ENCODE peak calls at places on chromosomes 16 and 17, in ten cellular contexts. One of them, this sample, is unnamed.

GRCh38 chr16:84885024-84885910 is 65.5 kb downstream of the CRISPLD2 start:
- DNase-seq in K562: no peak
- DNase-seq in lung: no peak
- DNase-seq in GM23338: peak; percentile 58
- DNase-seq in esophagus muscularis mucosa: no peak
- DNase-seq in cardiac fibroblast: peak; percentile 27
- DNase-seq in epithelial cell of proximal tubule: no peak
- DNase-seq in GM06990: no peak
- DNase-seq in A549: no peak
- DNase-seq in psoas muscle: peak; percentile 31
- DNase-seq in this sample: peak; percentile 28

GRCh38 chr16:86095906-86096485 is 197.0 kb downstream of the IRF8 start:
- DNase-seq in K562: no peak
- DNase-seq in lung: no peak
- DNase-seq in GM23338: no peak
- DNase-seq in esophagus muscularis mucosa: no peak
- DNase-seq in cardiac fibroblast: no peak
- DNase-seq in epithelial cell of proximal tubule: no peak
- DNase-seq in GM06990: no peak
- DNase-seq in A549: no peak
- DNase-seq in psoas muscle: no peak
- DNase-seq in this sample: no peak

GRCh38 chr17:71413935-71414334 is 706.9 kb upstream of the SOX9 start:
- DNase-seq in K562: no peak
- DNase-seq in lung: no peak
- DNase-seq in GM23338: no peak
- DNase-seq in esophagus muscularis mucosa: no peak
- DNase-seq in cardiac fibroblast: no peak
- DNase-seq in epithelial cell of proximal tubule: no peak
- DNase-seq in GM06990: no peak
- DNase-seq in A549: no peak
- DNase-seq in psoas muscle: no peak
- DNase-seq in this sample: no peak

GRCh38 chr17:45021607-45022287 is 29.7 kb downstream of the DCAKD start:
- DNase-seq in K562: peak; percentile 89
- DNase-seq in lung: peak; percentile 57
- DNase-seq in GM23338: peak; percentile 77
- DNase-seq in esophagus muscularis mucosa: no peak
- DNase-seq in cardiac fibroblast: peak; percentile 54
- DNase-seq in epithelial cell of proximal tubule: no peak
- DNase-seq in GM06990: peak; percentile 77
- DNase-seq in A549: peak; percentile 67
- DNase-seq in psoas muscle: peak; percentile 85
- DNase-seq in this sample: peak; percentile 65

GRCh38 chr16:11966173-11966572 is 1.2 kb downstream of the TNFRSF17 start:
- DNase-seq in K562: no peak
- DNase-seq in lung: no peak
- DNase-seq in GM23338: no peak
- DNase-seq in esophagus muscularis mucosa: no peak
- DNase-seq in cardiac fibroblast: no peak
- DNase-seq in epithelial cell of proximal tubule: no peak
- DNase-seq in GM06990: peak; percentile 52
- DNase-seq in A549: no peak
- DNase-seq in psoas muscle: no peak
- DNase-seq in this sample: no peak

GRCh38 chr17:57370051-57370581 is 113.8 kb downstream of the MSI2 start:
- DNase-seq in K562: no peak
- DNase-seq in lung: no peak
- DNase-seq in GM23338: no peak
- DNase-seq in esophagus muscularis mucosa: no peak
- DNase-seq in cardiac fibroblast: peak; percentile 81
- DNase-seq in epithelial cell of proximal tubule: peak; percentile 94
- DNase-seq in GM06990: no peak
- DNase-seq in A549: peak; percentile 91
- DNase-seq in psoas muscle: no peak
- DNase-seq in this sample: peak; percentile 93

GRCh38 chr17:28030386-28030785 is 12.1 kb upstream of the NLK start:
- DNase-seq in K562: no peak
- DNase-seq in lung: peak; percentile 44
- DNase-seq in GM23338: no peak
- DNase-seq in esophagus muscularis mucosa: no peak
- DNase-seq in cardiac fibroblast: no peak
- DNase-seq in epithelial cell of proximal tubule: no peak
- DNase-seq in GM06990: no peak
- DNase-seq in A549: no peak
- DNase-seq in psoas muscle: no peak
- DNase-seq in this sample: no peak

GRCh38 chr17:66255112-66255511 is 25.9 kb upstream of the APOH start:
- DNase-seq in K562: peak; percentile 60
- DNase-seq in lung: no peak
- DNase-seq in GM23338: peak; percentile 78
- DNase-seq in esophagus muscularis mucosa: no peak
- DNase-seq in cardiac fibroblast: peak; percentile 90
- DNase-seq in epithelial cell of proximal tubule: no peak
- DNase-seq in GM06990: peak; percentile 16
- DNase-seq in A549: peak; percentile 88
- DNase-seq in psoas muscle: no peak
- DNase-seq in this sample: peak; percentile 92

GRCh38 chr16:73126453-73126853 is 78.5 kb upstream of the ZFHX3 start:
- DNase-seq in K562: no peak
- DNase-seq in lung: peak; percentile 34
- DNase-seq in GM23338: no peak
- DNase-seq in esophagus muscularis mucosa: no peak
- DNase-seq in cardiac fibroblast: peak; percentile 87
- DNase-seq in epithelial cell of proximal tubule: peak; percentile 47
- DNase-seq in GM06990: no peak
- DNase-seq in A549: peak; percentile 19
- DNase-seq in psoas muscle: peak; percentile 71
- DNase-seq in this sample: peak; percentile 83

DNA sequence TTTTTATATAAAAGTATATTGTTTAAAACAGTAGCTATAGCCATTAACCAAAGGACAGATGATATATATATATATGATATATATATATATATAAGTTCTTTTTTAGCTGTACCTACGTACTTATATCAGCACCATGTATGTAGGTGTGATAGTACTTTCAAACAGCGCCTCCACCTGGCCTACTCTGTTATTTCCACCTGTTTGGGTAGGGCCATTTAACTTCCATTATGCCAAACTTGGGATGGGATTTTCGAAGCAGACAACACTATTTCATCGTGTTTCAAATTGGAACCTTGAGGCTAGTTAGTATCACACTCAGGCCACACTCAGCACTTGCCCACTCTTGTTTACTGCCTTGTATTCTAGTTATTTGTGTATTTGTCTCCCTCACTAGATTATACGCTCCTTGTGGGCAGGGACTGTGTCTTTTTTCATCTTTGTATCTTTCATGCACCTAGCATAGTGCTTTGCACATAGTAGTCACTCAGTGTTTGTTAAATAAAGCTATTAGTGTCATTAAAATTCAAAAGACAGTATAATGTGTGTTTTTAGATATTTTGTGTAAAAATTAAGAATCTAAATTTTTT is 11.8 kb upstream of the CLTC start:
- DNase-seq in K562: peak; percentile 39
- DNase-seq in lung: no peak
- DNase-seq in GM23338: peak; percentile 78
- DNase-seq in esophagus muscularis mucosa: no peak
- DNase-seq in cardiac fibroblast: peak; percentile 35
- DNase-seq in epithelial cell of proximal tubule: no peak
- DNase-seq in GM06990: no peak
- DNase-seq in A549: peak; percentile 55
- DNase-seq in psoas muscle: no peak
- DNase-seq in this sample: peak; percentile 25
- TF ChIP-seq CTCF in K562: peak; percentile 18
- TF ChIP-seq CTCF in lung: no peak
- TF ChIP-seq CTCF in GM23338: peak; percentile 79
- TF ChIP-seq CTCF in esophagus muscularis mucosa: peak; percentile 27
- TF ChIP-seq CTCF in cardiac fibroblast: peak; percentile 15
- TF ChIP-seq CTCF in epithelial cell of proximal tubule: peak; percentile 39
- TF ChIP-seq CTCF in GM06990: peak; percentile 45
- TF ChIP-seq CTCF in A549: peak; percentile 39
- TF ChIP-seq CTCF in psoas muscle: no peak
- TF ChIP-seq CTCF in this sample: peak; percentile 38

GRCh38 chr17:50605434-50605833 is 29.2 kb upstream of the ABCC3 start:
- DNase-seq in K562: no peak
- DNase-seq in lung: no peak
- DNase-seq in GM23338: no peak
- DNase-seq in esophagus muscularis mucosa: no peak
- DNase-seq in cardiac fibroblast: peak; percentile 10
- DNase-seq in epithelial cell of proximal tubule: no peak
- DNase-seq in GM06990: no peak
- DNase-seq in A549: no peak
- DNase-seq in psoas muscle: no peak
- DNase-seq in this sample: no peak

GRCh38 chr17:50604470-50604869 is 30.2 kb upstream of the ABCC3 start:
- DNase-seq in K562: no peak
- DNase-seq in lung: no peak
- DNase-seq in GM23338: peak; percentile 62
- DNase-seq in esophagus muscularis mucosa: no peak
- DNase-seq in cardiac fibroblast: peak; percentile 20
- DNase-seq in epithelial cell of proximal tubule: no peak
- DNase-seq in GM06990: no peak
- DNase-seq in A549: no peak
- DNase-seq in psoas muscle: peak; percentile 79
- DNase-seq in this sample: peak; percentile 46

GRCh38 chr17:50602514-50603235 is 32.0 kb upstream of the ABCC3 start:
- DNase-seq in K562: no peak
- DNase-seq in lung: no peak
- DNase-seq in GM23338: no peak
- DNase-seq in esophagus muscularis mucosa: no peak
- DNase-seq in cardiac fibroblast: no peak
- DNase-seq in epithelial cell of proximal tubule: no peak
- DNase-seq in GM06990: no peak
- DNase-seq in A549: no peak
- DNase-seq in psoas muscle: no peak
- DNase-seq in this sample: no peak

GRCh38 chr17:50601789-50602375 is 32.8 kb upstream of the ABCC3 start:
- DNase-seq in K562: no peak
- DNase-seq in lung: no peak
- DNase-seq in GM23338: no peak
- DNase-seq in esophagus muscularis mucosa: no peak
- DNase-seq in cardiac fibroblast: no peak
- DNase-seq in epithelial cell of proximal tubule: no peak
- DNase-seq in GM06990: no peak
- DNase-seq in A549: no peak
- DNase-seq in psoas muscle: no peak
- DNase-seq in this sample: no peak

DNA sequence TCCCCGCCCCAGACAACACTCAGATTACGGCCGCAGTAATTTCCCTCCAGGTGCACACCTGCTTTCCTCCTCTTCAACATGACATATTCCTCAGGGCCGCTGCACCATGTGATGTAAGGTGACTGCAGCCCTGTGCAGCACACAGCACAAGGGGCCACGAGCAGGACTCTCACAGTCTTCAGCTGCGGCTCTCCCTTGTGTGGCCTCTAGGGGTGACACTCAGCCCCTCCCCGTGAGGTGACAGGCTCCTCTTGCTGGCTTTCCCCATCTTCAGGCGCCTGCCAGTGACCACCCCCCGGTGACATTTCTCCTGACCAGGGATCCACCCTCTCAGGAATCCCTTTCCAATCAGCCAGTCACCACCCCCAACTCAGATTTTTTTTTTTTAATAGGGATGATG is 31.3 kb upstream of the ABCC3 start:
- DNase-seq in K562: peak; percentile 71
- DNase-seq in lung: no peak
- DNase-seq in GM23338: peak; percentile 72
- DNase-seq in esophagus muscularis mucosa: no peak
- DNase-seq in cardiac fibroblast: no peak
- DNase-seq in epithelial cell of proximal tubule: no peak
- DNase-seq in GM06990: no peak
- DNase-seq in A549: peak; percentile 37
- DNase-seq in psoas muscle: no peak
- DNase-seq in this sample: no peak
- TF ChIP-seq CTCF in K562: peak; percentile 48
- TF ChIP-seq CTCF in lung: no peak
- TF ChIP-seq CTCF in GM23338: peak; percentile 21
- TF ChIP-seq CTCF in esophagus muscularis mucosa: no peak
- TF ChIP-seq CTCF in cardiac fibroblast: no peak
- TF ChIP-seq CTCF in epithelial cell of proximal tubule: no peak
- TF ChIP-seq CTCF in GM06990: peak; percentile 50
- TF ChIP-seq CTCF in A549: no peak
- TF ChIP-seq CTCF in psoas muscle: no peak
- TF ChIP-seq CTCF in this sample: peak; percentile 5

DNA sequence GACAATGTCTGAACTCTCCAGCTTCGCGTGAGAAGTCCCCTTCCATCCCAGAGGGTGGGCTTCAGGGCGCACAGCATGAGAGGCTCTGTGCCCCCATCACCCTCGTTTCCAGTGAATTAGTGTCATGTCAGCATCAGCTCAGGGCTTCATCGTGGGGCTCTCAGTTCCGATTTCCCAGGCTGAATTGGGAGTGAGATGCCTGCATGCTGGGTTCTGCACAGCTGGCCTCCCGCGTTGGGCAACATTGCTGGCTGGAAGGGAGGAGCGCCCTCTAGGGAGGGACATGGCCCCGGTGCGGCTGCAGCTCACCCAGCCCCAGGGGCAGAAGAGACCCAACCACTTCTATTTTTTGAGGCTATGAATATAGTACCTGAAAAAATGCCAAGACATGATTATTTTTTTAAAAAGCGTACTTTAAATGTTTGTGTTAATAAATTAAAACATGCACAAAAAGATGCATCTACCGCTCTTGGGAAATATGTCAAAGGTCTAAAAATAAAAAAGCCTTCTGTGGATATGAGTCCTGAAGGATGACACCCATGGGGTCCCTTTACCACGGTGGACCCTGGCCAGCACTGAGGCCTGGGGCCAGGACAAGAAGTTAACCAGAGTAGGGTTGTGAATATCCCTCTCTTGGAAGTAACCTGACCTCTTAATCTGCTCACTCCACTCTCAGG is 10.5 kb upstream of the ITGAD start:
- DNase-seq in K562: peak; percentile 71
- DNase-seq in lung: peak; percentile 56
- DNase-seq in GM23338: peak; percentile 89
- DNase-seq in esophagus muscularis mucosa: peak; percentile 94
- DNase-seq in cardiac fibroblast: peak; percentile 55
- DNase-seq in epithelial cell of proximal tubule: no peak
- DNase-seq in GM06990: peak; percentile 52
- DNase-seq in A549: peak; percentile 60
- DNase-seq in psoas muscle: peak; percentile 81
- DNase-seq in this sample: peak; percentile 77
- TF ChIP-seq CTCF in K562: peak; percentile 82
- TF ChIP-seq CTCF in lung: peak; percentile 23
- TF ChIP-seq CTCF in GM23338: peak; percentile 87
- TF ChIP-seq CTCF in esophagus muscularis mucosa: peak; percentile 51
- TF ChIP-seq CTCF in cardiac fibroblast: peak; percentile 87
- TF ChIP-seq CTCF in epithelial cell of proximal tubule: peak; percentile 74
- TF ChIP-seq CTCF in GM06990: peak; percentile 93
- TF ChIP-seq CTCF in A549: peak; percentile 70
- TF ChIP-seq CTCF in psoas muscle: peak; percentile 72
- TF ChIP-seq CTCF in this sample: peak; percentile 85

DNA sequence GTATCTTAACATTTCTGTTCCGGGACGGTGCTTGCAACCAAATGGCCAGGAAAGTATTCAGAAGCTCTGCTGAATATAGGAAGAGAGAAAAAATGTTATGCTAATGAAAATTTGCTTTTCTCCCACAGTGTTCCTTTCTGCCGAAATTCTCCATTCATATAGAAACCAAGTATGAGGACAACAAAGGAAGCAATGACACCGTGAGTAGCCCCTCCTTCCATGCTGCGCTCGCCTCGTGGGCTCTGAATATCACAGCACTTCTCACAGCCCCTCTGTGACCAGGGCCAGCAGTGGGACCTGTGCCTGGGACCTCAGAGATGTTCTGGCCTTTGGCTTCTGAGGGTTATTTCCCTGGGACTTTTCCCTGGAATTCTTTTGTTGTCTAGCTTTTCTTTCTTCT is 139.7 kb upstream of the NOL11 start:
- DNase-seq in K562: no peak
- DNase-seq in lung: no peak
- DNase-seq in GM23338: peak; percentile 37
- DNase-seq in esophagus muscularis mucosa: peak; percentile 14
- DNase-seq in cardiac fibroblast: no peak
- DNase-seq in epithelial cell of proximal tubule: no peak
- DNase-seq in GM06990: peak; percentile 64
- DNase-seq in A549: no peak
- DNase-seq in psoas muscle: no peak
- DNase-seq in this sample: no peak
- TF ChIP-seq CTCF in K562: no peak
- TF ChIP-seq CTCF in lung: no peak
- TF ChIP-seq CTCF in GM23338: no peak
- TF ChIP-seq CTCF in esophagus muscularis mucosa: no peak
- TF ChIP-seq CTCF in cardiac fibroblast: no peak
- TF ChIP-seq CTCF in epithelial cell of proximal tubule: no peak
- TF ChIP-seq CTCF in GM06990: no peak
- TF ChIP-seq CTCF in A549: no peak
- TF ChIP-seq CTCF in psoas muscle: no peak
- TF ChIP-seq CTCF in this sample: no peak